ENCODE peak calls at places on chromosome 7, in nine cellular contexts. L is CD8-positive, alpha-beta T cell; U is AG09309; R is activated effector memory CD4-positive, alpha-beta T cell treated with Interleukin-2 at 50 U/mL for 16 hours; F is activated T-cell treated with anti-CD3 and anti-CD28 coated beads, Interleukin-2, amount 50 U/mL, for 24 hours; E is nephron progenitor cell; A is iPS-NIHi11; C is NCI-H2081; Q is IMR-90. M is an unnamed sample.

GRCh38 chr7:17773289-17773626 is 167.0 kb downstream of the SNX13 start:
- DNase-seq in L (no peak), C (no peak), U (peak; percentile 79), E (no peak), A (no peak), Q (peak; percentile 93), F (no peak), R (no peak), M (peak; percentile 88)

GRCh38 chr7:98027342-98028033 is 37.5 kb upstream of the OCM2 start:
- DNase-seq in U (no peak), R (no peak), F (no peak), Q (no peak), E (no peak), C (no peak), A (no peak), L (no peak), M (no peak)

GRCh38 chr7:35424869-35425495 is 171.1 kb upstream of the TBX20 start:
- DNase-seq in E (peak; percentile 59), F (peak; percentile 63), C (peak; percentile 63), Q (peak; percentile 43), U (peak; percentile 1), A (peak; percentile 80), L (peak; percentile 56), R (peak; percentile 20), M (peak; percentile 50)

GRCh38 chr7:77727936-77728701 is 31.9 kb downstream of the RSBN1L start:
- DNase-seq in C (peak; percentile 93), E (no peak), U (no peak), R (no peak), Q (peak; percentile 55), L (peak; percentile 9), A (peak; percentile 22), F (no peak), M (peak; percentile 22)

GRCh38 chr7:27873981-27874957 is 134.3 kb downstream of the TAX1BP1 start:
- DNase-seq in A (peak; percentile 34), R (no peak), E (no peak), Q (peak; percentile 19), F (no peak), U (no peak), L (no peak), C (no peak), M (peak; percentile 92)

GRCh38 chr7:102093599-102094001 is 193.1 kb upstream of the SH2B2 start:
- DNase-seq in C (no peak), E (no peak), U (peak; percentile 3), R (no peak), A (no peak), Q (no peak), F (no peak), L (no peak), M (no peak)

GRCh38 chr7:130879191-130879590 is 145.2 kb upstream of the KLF14 start:
- DNase-seq in L (no peak), Q (peak; percentile 30), R (no peak), C (no peak), F (no peak), A (peak; percentile 0), U (no peak), E (no peak), M (peak; percentile 51)

GRCh38 chr7:157818701-157819516 is 482.1 kb downstream of the DNAJB6 start:
- DNase-seq in U (no peak), Q (no peak), R (no peak), L (no peak), E (no peak), A (no peak), F (no peak), C (no peak), M (no peak)

GRCh38 chr7:1368682-1369571 is 90.3 kb downstream of the MICALL2 start:
- DNase-seq in U (no peak), E (peak; percentile 97), A (peak; percentile 100), Q (no peak), C (no peak), L (peak; percentile 22), R (no peak), F (peak; percentile 58), M (no peak)

GRCh38 chr7:16999541-17000266 is 117.9 kb upstream of the AGR3 start:
- DNase-seq in C (no peak), A (no peak), R (no peak), F (no peak), Q (no peak), U (no peak), L (no peak), E (no peak), M (no peak)

GRCh38 chr7:3005257-3005656 is 38.4 kb downstream of the CARD11 start:
- DNase-seq in L (no peak), A (no peak), Q (no peak), E (no peak), F (peak; percentile 19), C (no peak), U (no peak), R (no peak), M (no peak)

GRCh38 chr7:106476751-106477150 is 184.2 kb downstream of the CCDC71L start:
- DNase-seq in C (no peak), Q (no peak), U (no peak), R (no peak), E (no peak), A (no peak), L (no peak), F (no peak), M (no peak)

GRCh38 chr7:150846291-150847115 is 5.8 kb upstream of the AOC1 start:
- DNase-seq in E (no peak), F (no peak), C (no peak), R (no peak), L (no peak), U (no peak), Q (no peak), A (no peak), M (no peak)

GRCh38 chr7:27155816-27156507 is 513 bp downstream of the HOXA7 start:
- DNase-seq in L (no peak), C (no peak), R (no peak), A (no peak), Q (no peak), E (peak; percentile 59), F (peak; percentile 59), U (no peak), M (peak; percentile 50)

GRCh38 chr7:128831178-128831993 is 1.2 kb downstream of the FLNC start:
- DNase-seq in C (no peak), R (no peak), F (peak; percentile 53), Q (peak; percentile 68), E (peak; percentile 67), A (peak; percentile 76), L (no peak), U (no peak), M (peak; percentile 91)

GRCh38 chr7:121392277-121393004 is 3.7 kb downstream of the FAM3C start:
- DNase-seq in L (no peak), U (no peak), C (no peak), Q (no peak), E (no peak), A (no peak), R (no peak), F (no peak), M (no peak)

GRCh38 chr7:122315507-122316466 is 11.2 kb upstream of the FEZF1 start:
- DNase-seq in U (no peak), C (no peak), F (no peak), A (peak; percentile 42), R (no peak), Q (no peak), E (no peak), L (no peak), M (no peak)

GRCh38 chr7:79973455-79973854 is 161.2 kb upstream of the GNAI1 start:
- DNase-seq in E (no peak), C (no peak), R (no peak), F (no peak), Q (no peak), L (no peak), U (no peak), A (no peak), M (no peak)

GRCh38 chr7:103718482-103719415 is 270.7 kb downstream of the RELN start:
- DNase-seq in R (no peak), L (no peak), E (no peak), F (no peak), A (no peak), U (no peak), C (no peak), Q (peak; percentile 38), M (no peak)

GRCh38 chr7:11527707-11528106 is 304.3 kb downstream of the THSD7A start:
- DNase-seq in F (no peak), A (no peak), U (no peak), R (no peak), Q (no peak), L (no peak), C (no peak), E (no peak), M (no peak)

GRCh38 chr7:101681170-101682007 is 52.3 kb upstream of the MYL10 start:
- DNase-seq in L (no peak), Q (peak; percentile 87), C (no peak), U (peak; percentile 80), E (no peak), A (peak; percentile 65), F (no peak), R (no peak), M (peak; percentile 89)

GRCh38 chr7:22444181-22444966 is 55.6 kb downstream of the STEAP1B start:
- DNase-seq in E (no peak), L (no peak), A (peak; percentile 36), R (no peak), Q (no peak), U (no peak), C (peak; percentile 32), F (no peak), M (no peak)

GRCh38 chr7:127983804-127984332 is 47.4 kb downstream of the LRRC4 start:
- DNase-seq in C (peak; percentile 46), R (no peak), A (no peak), L (no peak), F (no peak), U (no peak), Q (peak; percentile 24), E (no peak), M (no peak)

GRCh38 chr7:28160551-28160991 is 20.0 kb downstream of the JAZF1 start:
- DNase-seq in C (no peak), F (no peak), Q (peak; percentile 88), R (no peak), A (no peak), E (no peak), U (no peak), L (no peak), M (no peak)

GRCh38 chr7:148921806-148922205 is 37.7 kb upstream of the EZH2 start:
- DNase-seq in E (no peak), F (peak; percentile 27), Q (no peak), C (no peak), R (no peak), U (no peak), L (no peak), A (no peak), M (no peak)

GRCh38 chr7:47283497-47284131 is 298.3 kb downstream of the TNS3 start:
- DNase-seq in E (no peak), U (no peak), Q (no peak), C (no peak), R (no peak), F (no peak), A (no peak), L (no peak), M (no peak)

GRCh38 chr7:129801882-129802281 is 150.9 kb downstream of the UBE2H start:
- DNase-seq in E (no peak), C (peak; percentile 40), A (no peak), U (no peak), Q (no peak), L (no peak), F (no peak), R (no peak), M (no peak)